ENCODE peak calls at places on chromosome 14, in seven cellular contexts. One of them, this sample, is unnamed.

GRCh38 chr14:106877527-106877926 is 1351.1 kb downstream of the TMEM121 start:
- DNase-seq in transverse colon: no peak
- DNase-seq in endothelial cell of umbilical vein: no peak
- DNase-seq in H1: no peak
- DNase-seq in GM23338: no peak
- DNase-seq in stomach: no peak
- DNase-seq in GM12878: no peak
- DNase-seq in this sample: peak

GRCh38 chr14:53064461-53064860 is 88.7 kb downstream of the DDHD1 start:
- DNase-seq in transverse colon: no peak
- DNase-seq in endothelial cell of umbilical vein: no peak
- DNase-seq in H1: no peak
- DNase-seq in GM23338: no peak
- DNase-seq in stomach: no peak
- DNase-seq in GM12878: no peak
- DNase-seq in this sample: no peak

GRCh38 chr14:22481546-22481945 is 107.5 kb downstream of the DAD1 start:
- DNase-seq in transverse colon: no peak
- DNase-seq in endothelial cell of umbilical vein: no peak
- DNase-seq in H1: no peak
- DNase-seq in GM23338: no peak
- DNase-seq in stomach: no peak
- DNase-seq in GM12878: no peak
- DNase-seq in this sample: no peak

GRCh38 chr14:71361335-71361734 is 454.1 kb downstream of the PCNX1 start:
- DNase-seq in transverse colon: no peak
- DNase-seq in endothelial cell of umbilical vein: no peak
- DNase-seq in H1: no peak
- DNase-seq in GM23338: no peak
- DNase-seq in stomach: no peak
- DNase-seq in GM12878: no peak
- DNase-seq in this sample: no peak

GRCh38 chr14:105448706-105449111 is 25.9 kb upstream of the CRIP2 start:
- DNase-seq in transverse colon: peak
- DNase-seq in endothelial cell of umbilical vein: peak
- DNase-seq in H1: peak
- DNase-seq in GM23338: peak
- DNase-seq in stomach: peak
- DNase-seq in GM12878: no peak
- DNase-seq in this sample: no peak

GRCh38 chr14:101506921-101507300 is 54.4 kb upstream of the DIO3 start:
- DNase-seq in transverse colon: peak
- DNase-seq in endothelial cell of umbilical vein: no peak
- DNase-seq in H1: no peak
- DNase-seq in GM23338: no peak
- DNase-seq in stomach: peak
- DNase-seq in GM12878: no peak
- DNase-seq in this sample: no peak

GRCh38 chr14:106613256-106613655 is 1086.9 kb downstream of the TMEM121 start:
- DNase-seq in transverse colon: no peak
- DNase-seq in endothelial cell of umbilical vein: no peak
- DNase-seq in H1: no peak
- DNase-seq in GM23338: no peak
- DNase-seq in stomach: no peak
- DNase-seq in GM12878: no peak
- DNase-seq in this sample: no peak

GRCh38 chr14:51356381-51356780 is 116.3 kb downstream of the TMX1 start:
- DNase-seq in transverse colon: no peak
- DNase-seq in endothelial cell of umbilical vein: no peak
- DNase-seq in H1: no peak
- DNase-seq in GM23338: no peak
- DNase-seq in stomach: no peak
- DNase-seq in GM12878: no peak
- DNase-seq in this sample: no peak

GRCh38 chr14:76792422-76792821 is 20.3 kb downstream of the ANGEL1 start:
- DNase-seq in transverse colon: no peak
- DNase-seq in endothelial cell of umbilical vein: no peak
- DNase-seq in H1: no peak
- DNase-seq in GM23338: no peak
- DNase-seq in stomach: no peak
- DNase-seq in GM12878: no peak
- DNase-seq in this sample: no peak

GRCh38 chr14:66610154-66610563 is 102.2 kb downstream of the GPHN start:
- DNase-seq in transverse colon: no peak
- DNase-seq in endothelial cell of umbilical vein: no peak
- DNase-seq in H1: no peak
- DNase-seq in GM23338: peak
- DNase-seq in stomach: no peak
- DNase-seq in GM12878: no peak
- DNase-seq in this sample: no peak

GRCh38 chr14:96931751-96932150 is 134.6 kb downstream of the VRK1 start:
- DNase-seq in transverse colon: no peak
- DNase-seq in endothelial cell of umbilical vein: no peak
- DNase-seq in H1: no peak
- DNase-seq in GM23338: no peak
- DNase-seq in stomach: no peak
- DNase-seq in GM12878: no peak
- DNase-seq in this sample: no peak

GRCh38 chr14:96888593-96888992 is 91.4 kb downstream of the VRK1 start:
- DNase-seq in transverse colon: no peak
- DNase-seq in endothelial cell of umbilical vein: no peak
- DNase-seq in H1: no peak
- DNase-seq in GM23338: no peak
- DNase-seq in stomach: no peak
- DNase-seq in GM12878: no peak
- DNase-seq in this sample: peak

GRCh38 chr14:23057757-23058653 is 685 bp upstream of the CDH24 start:
- DNase-seq in transverse colon: peak
- DNase-seq in endothelial cell of umbilical vein: peak
- DNase-seq in H1: peak
- DNase-seq in GM23338: peak
- DNase-seq in stomach: peak
- DNase-seq in GM12878: peak
- DNase-seq in this sample: no peak

GRCh38 chr14:40447032-40447431 is 1014.8 kb upstream of the FBXO33 start:
- DNase-seq in transverse colon: no peak
- DNase-seq in endothelial cell of umbilical vein: no peak
- DNase-seq in H1: no peak
- DNase-seq in GM23338: peak
- DNase-seq in stomach: no peak
- DNase-seq in GM12878: no peak
- DNase-seq in this sample: no peak

GRCh38 chr14:67908061-67908767 is 88.6 kb downstream of the RAD51B start:
- DNase-seq in transverse colon: no peak
- DNase-seq in endothelial cell of umbilical vein: no peak
- DNase-seq in H1: no peak
- DNase-seq in GM23338: no peak
- DNase-seq in stomach: no peak
- DNase-seq in GM12878: no peak
- DNase-seq in this sample: no peak

GRCh38 chr14:32019271-32019670 is 57.8 kb upstream of the ARHGAP5 start:
- DNase-seq in transverse colon: no peak
- DNase-seq in endothelial cell of umbilical vein: no peak
- DNase-seq in H1: no peak
- DNase-seq in GM23338: no peak
- DNase-seq in stomach: no peak
- DNase-seq in GM12878: no peak
- DNase-seq in this sample: no peak

GRCh38 chr14:70660967-70661871 is 19.5 kb downstream of the TTC9 start:
- DNase-seq in transverse colon: peak
- DNase-seq in endothelial cell of umbilical vein: no peak
- DNase-seq in H1: no peak
- DNase-seq in GM23338: no peak
- DNase-seq in stomach: peak
- DNase-seq in GM12878: peak
- DNase-seq in this sample: no peak

GRCh38 chr14:42112108-42112507 is 505.4 kb downstream of the LRFN5 start:
- DNase-seq in transverse colon: no peak
- DNase-seq in endothelial cell of umbilical vein: no peak
- DNase-seq in H1: no peak
- DNase-seq in GM23338: no peak
- DNase-seq in stomach: no peak
- DNase-seq in GM12878: no peak
- DNase-seq in this sample: no peak

GRCh38 chr14:27078176-27078575 is 480.3 kb upstream of the NOVA1 start:
- DNase-seq in transverse colon: no peak
- DNase-seq in endothelial cell of umbilical vein: no peak
- DNase-seq in H1: no peak
- DNase-seq in GM23338: no peak
- DNase-seq in stomach: no peak
- DNase-seq in GM12878: no peak
- DNase-seq in this sample: no peak

GRCh38 chr14:81436296-81437138 is 36.4 kb upstream of the STON2 start:
- DNase-seq in transverse colon: peak
- DNase-seq in endothelial cell of umbilical vein: peak
- DNase-seq in H1: peak
- DNase-seq in GM23338: peak
- DNase-seq in stomach: peak
- DNase-seq in GM12878: no peak
- DNase-seq in this sample: no peak

GRCh38 chr14:71668186-71668912 is 263.9 kb upstream of the RGS6 start:
- DNase-seq in transverse colon: no peak
- DNase-seq in endothelial cell of umbilical vein: no peak
- DNase-seq in H1: no peak
- DNase-seq in GM23338: no peak
- DNase-seq in stomach: no peak
- DNase-seq in GM12878: no peak
- DNase-seq in this sample: no peak

GRCh38 chr14:96698846-96699543 is 98.2 kb upstream of the VRK1 start:
- DNase-seq in transverse colon: no peak
- DNase-seq in endothelial cell of umbilical vein: no peak
- DNase-seq in H1: no peak
- DNase-seq in GM23338: no peak
- DNase-seq in stomach: no peak
- DNase-seq in GM12878: peak
- DNase-seq in this sample: no peak

GRCh38 chr14:33297565-33297964 is 358.9 kb downstream of the NPAS3 start:
- DNase-seq in transverse colon: no peak
- DNase-seq in endothelial cell of umbilical vein: no peak
- DNase-seq in H1: no peak
- DNase-seq in GM23338: peak
- DNase-seq in stomach: no peak
- DNase-seq in GM12878: no peak
- DNase-seq in this sample: no peak

GRCh38 chr14:56810341-56810740 is at the start of gene OTX2:
- DNase-seq in transverse colon: no peak
- DNase-seq in endothelial cell of umbilical vein: no peak
- DNase-seq in H1: no peak
- DNase-seq in GM23338: peak
- DNase-seq in stomach: no peak
- DNase-seq in GM12878: no peak
- DNase-seq in this sample: no peak

DNA sequence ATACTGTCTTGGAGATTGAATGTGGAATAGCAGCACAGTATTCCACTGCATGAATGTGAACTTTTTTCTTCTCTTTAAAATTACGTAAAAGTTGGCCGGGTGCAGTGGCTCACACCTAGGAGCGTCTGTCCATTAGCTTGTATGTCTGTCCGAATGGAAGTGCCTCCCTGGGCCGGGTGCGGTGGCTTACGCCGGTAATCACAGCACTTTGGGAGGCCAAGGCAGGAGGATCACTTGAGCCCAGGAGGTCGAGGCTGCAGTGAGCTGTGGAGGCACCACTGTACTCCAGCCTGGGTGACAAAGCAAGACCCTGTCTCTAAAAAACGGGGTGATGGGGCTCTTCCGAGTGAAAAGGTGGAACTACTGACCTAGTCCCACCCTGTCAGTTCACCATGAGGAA is 22.6 kb upstream of the VSX2 start:
- DNase-seq in transverse colon: no peak
- DNase-seq in endothelial cell of umbilical vein: no peak
- DNase-seq in H1: no peak
- DNase-seq in GM23338: no peak
- DNase-seq in stomach: no peak
- DNase-seq in GM12878: no peak
- DNase-seq in this sample: no peak
- TF ChIP-seq POLR2AphosphoS5 in transverse colon: no peak
- TF ChIP-seq POLR2AphosphoS5 in endothelial cell of umbilical vein: no peak
- TF ChIP-seq POLR2AphosphoS5 in H1: no peak
- TF ChIP-seq POLR2AphosphoS5 in GM23338: no peak
- TF ChIP-seq POLR2AphosphoS5 in stomach: no peak
- TF ChIP-seq POLR2AphosphoS5 in GM12878: no peak
- TF ChIP-seq POLR2AphosphoS5 in this sample: no peak

GRCh38 chr14:75648066-75648838 is 12.4 kb downstream of the ERG28 start:
- DNase-seq in transverse colon: no peak
- DNase-seq in endothelial cell of umbilical vein: peak
- DNase-seq in H1: no peak
- DNase-seq in GM23338: no peak
- DNase-seq in stomach: peak
- DNase-seq in GM12878: no peak
- DNase-seq in this sample: no peak
- TF ChIP-seq POLR2AphosphoS5 in transverse colon: no peak
- TF ChIP-seq POLR2AphosphoS5 in endothelial cell of umbilical vein: peak
- TF ChIP-seq POLR2AphosphoS5 in H1: no peak
- TF ChIP-seq POLR2AphosphoS5 in GM23338: no peak
- TF ChIP-seq POLR2AphosphoS5 in stomach: peak
- TF ChIP-seq POLR2AphosphoS5 in GM12878: no peak
- TF ChIP-seq POLR2AphosphoS5 in this sample: no peak

GRCh38 chr14:92656306-92656705 is 92.1 kb downstream of the LGMN start:
- DNase-seq in transverse colon: no peak
- DNase-seq in endothelial cell of umbilical vein: no peak
- DNase-seq in H1: no peak
- DNase-seq in GM23338: no peak
- DNase-seq in stomach: no peak
- DNase-seq in GM12878: no peak
- DNase-seq in this sample: no peak
- TF ChIP-seq POLR2AphosphoS5 in transverse colon: no peak
- TF ChIP-seq POLR2AphosphoS5 in endothelial cell of umbilical vein: no peak
- TF ChIP-seq POLR2AphosphoS5 in H1: no peak
- TF ChIP-seq POLR2AphosphoS5 in GM23338: no peak
- TF ChIP-seq POLR2AphosphoS5 in stomach: no peak
- TF ChIP-seq POLR2AphosphoS5 in GM12878: no peak
- TF ChIP-seq POLR2AphosphoS5 in this sample: no peak

GRCh38 chr14:58637391-58638230 is at the start of gene DACT1:
- DNase-seq in transverse colon: peak
- DNase-seq in endothelial cell of umbilical vein: peak
- DNase-seq in H1: peak
- DNase-seq in GM23338: peak
- DNase-seq in stomach: peak
- DNase-seq in GM12878: no peak
- DNase-seq in this sample: no peak
- TF ChIP-seq POLR2AphosphoS5 in transverse colon: no peak
- TF ChIP-seq POLR2AphosphoS5 in endothelial cell of umbilical vein: no peak
- TF ChIP-seq POLR2AphosphoS5 in H1: no peak
- TF ChIP-seq POLR2AphosphoS5 in GM23338: peak
- TF ChIP-seq POLR2AphosphoS5 in stomach: no peak
- TF ChIP-seq POLR2AphosphoS5 in GM12878: no peak
- TF ChIP-seq POLR2AphosphoS5 in this sample: no peak

GRCh38 chr14:94342334-94342934 is 19.3 kb upstream of the SERPINA6 start:
- DNase-seq in transverse colon: peak
- DNase-seq in endothelial cell of umbilical vein: peak
- DNase-seq in H1: no peak
- DNase-seq in GM23338: no peak
- DNase-seq in stomach: peak
- DNase-seq in GM12878: no peak
- DNase-seq in this sample: no peak
- TF ChIP-seq POLR2AphosphoS5 in transverse colon: peak
- TF ChIP-seq POLR2AphosphoS5 in endothelial cell of umbilical vein: no peak
- TF ChIP-seq POLR2AphosphoS5 in H1: no peak
- TF ChIP-seq POLR2AphosphoS5 in GM23338: no peak
- TF ChIP-seq POLR2AphosphoS5 in stomach: peak
- TF ChIP-seq POLR2AphosphoS5 in GM12878: no peak
- TF ChIP-seq POLR2AphosphoS5 in this sample: no peak